ENCODE peak calls at places on chromosomes 6 and 20, in six cellular contexts. I is foreskin keratinocyte, T is uterus, N is mesothelial cell of epicardium, Z is SK-N-SH, G is heart right ventricle. P is an unnamed sample.

GRCh38 chr20:63744574-63745423 is 5.2 kb downstream of the SLC2A4RG start:
- DNase-seq in I (no peak), T (no peak), N (no peak), Z (peak), G (no peak), P (no peak)

GRCh38 chr6:111651185-111652034 is 45.7 kb upstream of the TRAF3IP2 start:
- DNase-seq in I (no peak), T (no peak), N (no peak), Z (no peak), G (no peak), P (no peak)

GRCh38 chr6:123448306-123448884 is 188.4 kb downstream of the TRDN start:
- DNase-seq in I (no peak), T (no peak), N (no peak), Z (no peak), G (no peak), P (no peak)

GRCh38 chr20:36400901-36401300 is 94.8 kb downstream of the DLGAP4 start:
- DNase-seq in I (no peak), T (no peak), N (no peak), Z (peak), G (no peak), P (no peak)

GRCh38 chr6:113599444-113599843 is 257.7 kb upstream of the MARCKS start:
- DNase-seq in I (no peak), T (no peak), N (no peak), Z (no peak), G (no peak), P (no peak)

GRCh38 chr6:41347349-41348050 is 12.1 kb downstream of the NCR2 start:
- DNase-seq in I (no peak), T (no peak), N (peak), Z (no peak), G (no peak), P (no peak)

GRCh38 chr6:163419413-163420314 is 5.1 kb downstream of the QKI start:
- DNase-seq in I (no peak), T (no peak), N (no peak), Z (no peak), G (no peak), P (no peak)

GRCh38 chr6:128095362-128095761 is 194.5 kb upstream of the THEMIS start:
- DNase-seq in I (no peak), T (no peak), N (no peak), Z (no peak), G (no peak), P (no peak)

DNA sequence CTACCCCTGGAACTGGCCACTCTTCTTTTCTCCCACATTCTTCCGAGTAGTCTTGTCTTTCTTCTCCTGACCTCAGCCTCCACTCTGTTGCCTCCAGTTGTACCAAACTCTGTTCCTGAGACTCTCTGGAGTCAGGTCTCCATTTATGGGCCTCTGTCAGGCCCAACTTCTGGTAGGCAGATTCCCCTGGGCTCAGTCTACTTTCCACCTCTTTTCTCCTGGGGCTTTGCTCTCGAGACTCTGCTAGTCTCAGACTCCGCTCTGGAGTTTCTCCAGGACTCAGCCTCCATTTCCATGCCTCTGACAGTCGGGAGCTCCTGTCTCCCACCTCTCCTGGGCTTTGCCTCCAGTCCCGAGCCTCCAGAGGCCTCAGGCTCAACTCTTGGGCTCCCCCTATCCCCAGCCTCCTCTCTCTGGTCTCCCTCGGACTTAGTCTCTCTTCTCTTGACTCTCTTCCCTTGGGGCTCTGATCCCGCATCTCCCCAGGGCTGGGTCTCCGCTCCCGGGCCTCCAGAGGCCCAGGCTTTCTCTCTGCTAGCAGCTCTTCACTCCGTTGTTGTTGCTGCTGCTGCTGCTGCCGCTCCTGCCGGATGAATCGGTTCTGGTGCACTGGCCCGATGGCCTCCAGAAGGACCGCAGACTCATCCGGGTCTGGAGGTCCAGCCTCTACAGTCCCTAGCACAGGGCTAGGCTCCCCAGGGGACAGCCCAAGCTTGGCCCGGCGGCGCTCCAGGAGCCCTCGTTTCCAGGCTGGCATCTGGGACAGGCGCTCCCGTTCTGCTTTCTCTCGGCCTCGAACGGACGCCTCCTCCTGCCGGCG is 1.1 kb downstream of the PPP1R18 start:
- DNase-seq in I (peak), T (no peak), N (no peak), Z (no peak), G (peak), P (no peak)
- TF ChIP-seq CTCF in I (peak), T (no peak), N (no peak), Z (peak), G (peak), P (no peak)

GRCh38 chr6:135257641-135258405 is 76.7 kb downstream of the MYB start:
- DNase-seq in I (no peak), T (no peak), N (no peak), Z (no peak), G (no peak), P (no peak)
- TF ChIP-seq CTCF in I (peak), T (no peak), N (no peak), Z (no peak), G (no peak), P (no peak)

GRCh38 chr6:30234361-30234760 is 21.2 kb upstream of the TRIM26 start:
- DNase-seq in I (no peak), T (no peak), N (no peak), Z (no peak), G (no peak), P (no peak)

GRCh38 chr6:30238178-30238795 is 25.1 kb upstream of the TRIM26 start:
- DNase-seq in I (peak), T (no peak), N (no peak), Z (peak), G (no peak), P (no peak)
- TF ChIP-seq CTCF in I (peak), T (no peak), N (no peak), Z (peak), G (peak), P (no peak)

GRCh38 chr6:33091957-33092356 is 16.2 kb downstream of the HLA-DPB1 start:
- DNase-seq in I (no peak), T (no peak), N (no peak), Z (peak), G (peak), P (no peak)
- TF ChIP-seq CTCF in I (peak), T (peak), N (no peak), Z (peak), G (peak), P (peak)

DNA sequence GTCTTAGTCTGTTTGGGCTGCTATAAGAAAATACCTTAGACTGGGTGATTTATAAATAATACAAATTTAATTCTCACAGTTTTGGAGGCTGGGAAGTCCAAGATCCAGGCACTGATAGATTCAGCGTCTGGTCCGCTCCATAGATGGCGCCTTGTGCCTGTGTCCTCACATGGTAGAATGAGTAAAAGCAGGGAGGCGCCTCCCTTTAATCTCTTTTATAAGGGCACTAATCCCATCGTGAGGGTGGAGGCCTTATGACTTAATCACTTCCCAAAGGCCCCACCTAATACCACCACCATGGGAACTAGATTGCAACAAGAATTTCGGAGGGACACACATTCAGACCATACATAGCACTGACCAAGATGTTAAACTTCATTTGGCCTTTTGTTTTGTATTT is 91.2 kb upstream of the TMEM181 start:
- DNase-seq in I (no peak), T (no peak), N (no peak), Z (no peak), G (no peak), P (no peak)
- TF ChIP-seq CTCF in I (peak), T (no peak), N (no peak), Z (no peak), G (no peak), P (no peak)

DNA sequence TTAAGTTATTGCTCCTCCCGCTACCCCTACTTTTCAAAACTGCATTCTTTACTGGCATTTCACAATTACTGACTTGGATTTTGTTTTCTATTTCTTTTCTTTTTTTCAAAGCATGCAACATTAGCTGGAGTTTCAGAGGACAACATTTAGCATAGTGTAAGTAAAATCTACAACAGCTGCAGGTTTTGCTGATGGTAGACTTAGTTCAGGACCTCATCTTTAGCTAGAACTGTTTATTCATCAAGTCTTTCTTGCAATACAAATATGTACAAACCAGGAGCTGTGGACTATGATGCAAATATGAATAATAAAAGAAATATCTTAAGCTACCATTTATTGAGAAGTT is 728 bp upstream of the CEP162 start:
- DNase-seq in I (no peak), T (no peak), N (no peak), Z (no peak), G (no peak), P (no peak)
- TF ChIP-seq CTCF in I (no peak), T (no peak), N (peak), Z (no peak), G (no peak), P (no peak)